ENCODE peak calls at places on chromosomes 4 and X, in nine cellular contexts. One of them, this sample, is unnamed.

GRCh38 chrX:143632625-143633387 is 3.1 kb downstream of the SLITRK4 start:
- DNase-seq in heart right ventricle: no peak
- DNase-seq in HCT116: no peak
- DNase-seq in globus pallidus: no peak
- DNase-seq in H7: no peak
- DNase-seq in naive thymus-derived CD8-positive, alpha-beta T cell: no peak
- DNase-seq in lung: no peak
- DNase-seq in dorsolateral prefrontal cortex: no peak
- DNase-seq in testis: peak
- DNase-seq in this sample: no peak

GRCh38 chr4:104986306-104986705 is 160.4 kb upstream of the TET2 start:
- DNase-seq in heart right ventricle: no peak
- DNase-seq in HCT116: no peak
- DNase-seq in globus pallidus: no peak
- DNase-seq in H7: no peak
- DNase-seq in naive thymus-derived CD8-positive, alpha-beta T cell: no peak
- DNase-seq in lung: no peak
- DNase-seq in dorsolateral prefrontal cortex: no peak
- DNase-seq in testis: no peak
- DNase-seq in this sample: no peak

GRCh38 chr4:98657531-98658286 is 702 bp downstream of the TSPAN5 start:
- DNase-seq in heart right ventricle: peak
- DNase-seq in HCT116: no peak
- DNase-seq in globus pallidus: peak
- DNase-seq in H7: peak
- DNase-seq in naive thymus-derived CD8-positive, alpha-beta T cell: no peak
- DNase-seq in lung: no peak
- DNase-seq in dorsolateral prefrontal cortex: peak
- DNase-seq in testis: peak
- DNase-seq in this sample: peak

GRCh38 chr4:70709551-70710080 is 12.1 kb upstream of the RUFY3 start:
- DNase-seq in heart right ventricle: no peak
- DNase-seq in HCT116: no peak
- DNase-seq in globus pallidus: no peak
- DNase-seq in H7: no peak
- DNase-seq in naive thymus-derived CD8-positive, alpha-beta T cell: no peak
- DNase-seq in lung: no peak
- DNase-seq in dorsolateral prefrontal cortex: no peak
- DNase-seq in testis: no peak
- DNase-seq in this sample: no peak

GRCh38 chrX:2955838-2956237 is 26.7 kb upstream of the ARSD start:
- DNase-seq in heart right ventricle: no peak
- DNase-seq in HCT116: no peak
- DNase-seq in globus pallidus: no peak
- DNase-seq in H7: no peak
- DNase-seq in naive thymus-derived CD8-positive, alpha-beta T cell: no peak
- DNase-seq in lung: no peak
- DNase-seq in dorsolateral prefrontal cortex: no peak
- DNase-seq in testis: no peak
- DNase-seq in this sample: no peak

GRCh38 chrX:39755152-39756032 is 342.4 kb downstream of the BCOR start:
- DNase-seq in heart right ventricle: peak
- DNase-seq in HCT116: peak
- DNase-seq in globus pallidus: peak
- DNase-seq in H7: no peak
- DNase-seq in naive thymus-derived CD8-positive, alpha-beta T cell: no peak
- DNase-seq in lung: peak
- DNase-seq in dorsolateral prefrontal cortex: peak
- DNase-seq in testis: peak
- DNase-seq in this sample: peak

GRCh38 chrX:130245441-130245840 is 23.3 kb downstream of the ZNF280C start:
- DNase-seq in heart right ventricle: no peak
- DNase-seq in HCT116: no peak
- DNase-seq in globus pallidus: no peak
- DNase-seq in H7: no peak
- DNase-seq in naive thymus-derived CD8-positive, alpha-beta T cell: no peak
- DNase-seq in lung: no peak
- DNase-seq in dorsolateral prefrontal cortex: no peak
- DNase-seq in testis: no peak
- DNase-seq in this sample: no peak

GRCh38 chr4:76572224-76572623 is 137.2 kb downstream of the SHROOM3 start:
- DNase-seq in heart right ventricle: no peak
- DNase-seq in HCT116: no peak
- DNase-seq in globus pallidus: no peak
- DNase-seq in H7: no peak
- DNase-seq in naive thymus-derived CD8-positive, alpha-beta T cell: no peak
- DNase-seq in lung: no peak
- DNase-seq in dorsolateral prefrontal cortex: no peak
- DNase-seq in testis: no peak
- DNase-seq in this sample: no peak

GRCh38 chr4:110020681-110021443 is 108.2 kb downstream of the EGF start:
- DNase-seq in heart right ventricle: no peak
- DNase-seq in HCT116: no peak
- DNase-seq in globus pallidus: no peak
- DNase-seq in H7: no peak
- DNase-seq in naive thymus-derived CD8-positive, alpha-beta T cell: no peak
- DNase-seq in lung: no peak
- DNase-seq in dorsolateral prefrontal cortex: no peak
- DNase-seq in testis: no peak
- DNase-seq in this sample: no peak

GRCh38 chr4:87651941-87652340 is 1.9 kb downstream of the DMP1 start:
- DNase-seq in heart right ventricle: no peak
- DNase-seq in HCT116: no peak
- DNase-seq in globus pallidus: no peak
- DNase-seq in H7: no peak
- DNase-seq in naive thymus-derived CD8-positive, alpha-beta T cell: no peak
- DNase-seq in lung: no peak
- DNase-seq in dorsolateral prefrontal cortex: no peak
- DNase-seq in testis: no peak
- DNase-seq in this sample: no peak

GRCh38 chr4:8725071-8725841 is 132.7 kb downstream of the CPZ start:
- DNase-seq in heart right ventricle: no peak
- DNase-seq in HCT116: no peak
- DNase-seq in globus pallidus: no peak
- DNase-seq in H7: peak
- DNase-seq in naive thymus-derived CD8-positive, alpha-beta T cell: no peak
- DNase-seq in lung: no peak
- DNase-seq in dorsolateral prefrontal cortex: peak
- DNase-seq in testis: peak
- DNase-seq in this sample: no peak

GRCh38 chr4:180028682-180029081 is 2214.5 kb upstream of the TENM3 start:
- DNase-seq in heart right ventricle: no peak
- DNase-seq in HCT116: peak
- DNase-seq in globus pallidus: peak
- DNase-seq in H7: no peak
- DNase-seq in naive thymus-derived CD8-positive, alpha-beta T cell: no peak
- DNase-seq in lung: no peak
- DNase-seq in dorsolateral prefrontal cortex: peak
- DNase-seq in testis: peak
- DNase-seq in this sample: peak

GRCh38 chrX:43836435-43837184 is 45.6 kb downstream of the MAOB start:
- DNase-seq in heart right ventricle: no peak
- DNase-seq in HCT116: peak
- DNase-seq in globus pallidus: peak
- DNase-seq in H7: no peak
- DNase-seq in naive thymus-derived CD8-positive, alpha-beta T cell: no peak
- DNase-seq in lung: no peak
- DNase-seq in dorsolateral prefrontal cortex: no peak
- DNase-seq in testis: no peak
- DNase-seq in this sample: peak

GRCh38 chrX:133054761-133055385 is 42.0 kb downstream of the USP26 start:
- DNase-seq in heart right ventricle: no peak
- DNase-seq in HCT116: no peak
- DNase-seq in globus pallidus: no peak
- DNase-seq in H7: no peak
- DNase-seq in naive thymus-derived CD8-positive, alpha-beta T cell: no peak
- DNase-seq in lung: no peak
- DNase-seq in dorsolateral prefrontal cortex: no peak
- DNase-seq in testis: no peak
- DNase-seq in this sample: no peak

GRCh38 chr4:13733817-13734216 is 106.3 kb upstream of the BOD1L1 start:
- DNase-seq in heart right ventricle: no peak
- DNase-seq in HCT116: no peak
- DNase-seq in globus pallidus: no peak
- DNase-seq in H7: no peak
- DNase-seq in naive thymus-derived CD8-positive, alpha-beta T cell: no peak
- DNase-seq in lung: no peak
- DNase-seq in dorsolateral prefrontal cortex: no peak
- DNase-seq in testis: no peak
- DNase-seq in this sample: no peak

GRCh38 chrX:21741869-21742701 is 15.8 kb downstream of the SMPX start:
- DNase-seq in heart right ventricle: no peak
- DNase-seq in HCT116: no peak
- DNase-seq in globus pallidus: no peak
- DNase-seq in H7: no peak
- DNase-seq in naive thymus-derived CD8-positive, alpha-beta T cell: no peak
- DNase-seq in lung: no peak
- DNase-seq in dorsolateral prefrontal cortex: no peak
- DNase-seq in testis: no peak
- DNase-seq in this sample: no peak

GRCh38 chr4:173257732-173258717 is 76.1 kb downstream of the HMGB2 start:
- DNase-seq in heart right ventricle: peak
- DNase-seq in HCT116: peak
- DNase-seq in globus pallidus: peak
- DNase-seq in H7: peak
- DNase-seq in naive thymus-derived CD8-positive, alpha-beta T cell: peak
- DNase-seq in lung: peak
- DNase-seq in dorsolateral prefrontal cortex: peak
- DNase-seq in testis: peak
- DNase-seq in this sample: peak

GRCh38 chr4:158253350-158253980 is 43.2 kb downstream of the TMEM144 start:
- DNase-seq in heart right ventricle: no peak
- DNase-seq in HCT116: peak
- DNase-seq in globus pallidus: peak
- DNase-seq in H7: peak
- DNase-seq in naive thymus-derived CD8-positive, alpha-beta T cell: peak
- DNase-seq in lung: no peak
- DNase-seq in dorsolateral prefrontal cortex: no peak
- DNase-seq in testis: peak
- DNase-seq in this sample: peak

GRCh38 chrX:39162322-39162721 is 361.1 kb downstream of the MID1IP1 start:
- DNase-seq in heart right ventricle: peak
- DNase-seq in HCT116: no peak
- DNase-seq in globus pallidus: peak
- DNase-seq in H7: peak
- DNase-seq in naive thymus-derived CD8-positive, alpha-beta T cell: peak
- DNase-seq in lung: no peak
- DNase-seq in dorsolateral prefrontal cortex: no peak
- DNase-seq in testis: peak
- DNase-seq in this sample: no peak

GRCh38 chr4:3771167-3771809 is 5.1 kb downstream of the ADRA2C start:
- DNase-seq in heart right ventricle: no peak
- DNase-seq in HCT116: no peak
- DNase-seq in globus pallidus: no peak
- DNase-seq in H7: no peak
- DNase-seq in naive thymus-derived CD8-positive, alpha-beta T cell: no peak
- DNase-seq in lung: no peak
- DNase-seq in dorsolateral prefrontal cortex: no peak
- DNase-seq in testis: no peak
- DNase-seq in this sample: no peak

GRCh38 chr4:138398297-138398696 is 156.1 kb upstream of the SLC7A11 start:
- DNase-seq in heart right ventricle: no peak
- DNase-seq in HCT116: no peak
- DNase-seq in globus pallidus: no peak
- DNase-seq in H7: peak
- DNase-seq in naive thymus-derived CD8-positive, alpha-beta T cell: no peak
- DNase-seq in lung: no peak
- DNase-seq in dorsolateral prefrontal cortex: no peak
- DNase-seq in testis: no peak
- DNase-seq in this sample: no peak

GRCh38 chr4:104571341-104571740 is 76.6 kb upstream of the CXXC4 start:
- DNase-seq in heart right ventricle: no peak
- DNase-seq in HCT116: no peak
- DNase-seq in globus pallidus: no peak
- DNase-seq in H7: peak
- DNase-seq in naive thymus-derived CD8-positive, alpha-beta T cell: no peak
- DNase-seq in lung: no peak
- DNase-seq in dorsolateral prefrontal cortex: no peak
- DNase-seq in testis: no peak
- DNase-seq in this sample: peak

GRCh38 chr4:123398803-123399637 is 2.4 kb downstream of the SPRY1 start:
- DNase-seq in heart right ventricle: peak
- DNase-seq in HCT116: peak
- DNase-seq in globus pallidus: peak
- DNase-seq in H7: no peak
- DNase-seq in naive thymus-derived CD8-positive, alpha-beta T cell: peak
- DNase-seq in lung: peak
- DNase-seq in dorsolateral prefrontal cortex: no peak
- DNase-seq in testis: peak
- DNase-seq in this sample: peak

GRCh38 chrX:97685753-97686152 is 802.0 kb downstream of the RPA4 start:
- DNase-seq in heart right ventricle: no peak
- DNase-seq in HCT116: peak
- DNase-seq in globus pallidus: no peak
- DNase-seq in H7: peak
- DNase-seq in naive thymus-derived CD8-positive, alpha-beta T cell: no peak
- DNase-seq in lung: no peak
- DNase-seq in dorsolateral prefrontal cortex: no peak
- DNase-seq in testis: peak
- DNase-seq in this sample: peak

GRCh38 chr4:5928241-5928640 is 35.4 kb upstream of the CRMP1 start:
- DNase-seq in heart right ventricle: no peak
- DNase-seq in HCT116: no peak
- DNase-seq in globus pallidus: no peak
- DNase-seq in H7: no peak
- DNase-seq in naive thymus-derived CD8-positive, alpha-beta T cell: no peak
- DNase-seq in lung: no peak
- DNase-seq in dorsolateral prefrontal cortex: no peak
- DNase-seq in testis: no peak
- DNase-seq in this sample: no peak

GRCh38 chr4:108008721-108009120 is 19.0 kb downstream of the HADH start:
- DNase-seq in heart right ventricle: no peak
- DNase-seq in HCT116: no peak
- DNase-seq in globus pallidus: no peak
- DNase-seq in H7: no peak
- DNase-seq in naive thymus-derived CD8-positive, alpha-beta T cell: no peak
- DNase-seq in lung: no peak
- DNase-seq in dorsolateral prefrontal cortex: no peak
- DNase-seq in testis: no peak
- DNase-seq in this sample: no peak

GRCh38 chr4:21896767-21897166 is 51.8 kb downstream of the KCNIP4 start:
- DNase-seq in heart right ventricle: no peak
- DNase-seq in HCT116: no peak
- DNase-seq in globus pallidus: no peak
- DNase-seq in H7: no peak
- DNase-seq in naive thymus-derived CD8-positive, alpha-beta T cell: no peak
- DNase-seq in lung: no peak
- DNase-seq in dorsolateral prefrontal cortex: no peak
- DNase-seq in testis: no peak
- DNase-seq in this sample: no peak

GRCh38 chr4:122776916-122777315 is 44.4 kb downstream of the BBS12 start:
- DNase-seq in heart right ventricle: no peak
- DNase-seq in HCT116: no peak
- DNase-seq in globus pallidus: no peak
- DNase-seq in H7: no peak
- DNase-seq in naive thymus-derived CD8-positive, alpha-beta T cell: no peak
- DNase-seq in lung: no peak
- DNase-seq in dorsolateral prefrontal cortex: no peak
- DNase-seq in testis: peak
- DNase-seq in this sample: no peak

This sample was measured in A549.